ENCODE peak calls at places on chromosomes 4 and X, in four cellular contexts. X is GM12878, K is endothelial cell of umbilical vein, Q is heart left ventricle. J is an unnamed sample. For H3K4me1, the result is how much of the 10 kb centered on the place peaks cover.

GRCh38 chr4:142721187-142721586 is 124.9 kb downstream of the INPP4B start:
- DNase-seq in X (no peak), K (no peak), Q (no peak), J (no peak)

GRCh38 chr4:140851032-140851636 is 94.9 kb upstream of the TBC1D9 start:
- DNase-seq in X (peak), K (peak), Q (peak), J (no peak)

GRCh38 chr4:105215609-105216313 is 69.1 kb downstream of the TET2 start:
- DNase-seq in X (peak), K (no peak), Q (no peak), J (no peak)

GRCh38 chr4:172308078-172308477 is 494.9 kb downstream of the GALNTL6 start:
- DNase-seq in X (no peak), K (no peak), Q (no peak), J (no peak)

GRCh38 chr4:100290585-100290984 is 100.3 kb upstream of the DDIT4L start:
- DNase-seq in X (no peak), K (no peak), Q (no peak), J (no peak)

GRCh38 chr4:99462875-99463464 is 27.8 kb upstream of the ADH7 start:
- DNase-seq in X (peak), K (peak), Q (peak), J (no peak)

GRCh38 chr4:81882222-81882621 is 410.5 kb upstream of the RASGEF1B start:
- DNase-seq in X (no peak), K (no peak), Q (no peak), J (no peak)

GRCh38 chr4:168101026-168101425 is 8.7 kb downstream of the ANXA10 start:
- DNase-seq in X (no peak), K (peak), Q (no peak), J (no peak)

GRCh38 chr4:128393111-128393704 is 105.6 kb upstream of the PGRMC2 start:
- DNase-seq in X (no peak), K (peak), Q (no peak), J (no peak)

GRCh38 chrX:48897157-48897620 is 379 bp downstream of the TIMM17B start:
- DNase-seq in X (no peak), K (peak), Q (peak), J (peak)

GRCh38 chr4:24570172-24570571 is 14.2 kb downstream of the DHX15 start:
- DNase-seq in X (no peak), K (no peak), Q (no peak), J (no peak)

GRCh38 chr4:162056947-162057346 is 106.9 kb downstream of the FSTL5 start:
- DNase-seq in X (no peak), K (peak), Q (no peak), J (no peak)

GRCh38 chrX:9465380-9466114 is 689 bp downstream of the TBL1X start:
- DNase-seq in X (no peak), K (peak), Q (peak), J (no peak)

GRCh38 chrX:45046417-45046816 is 154.3 kb downstream of the DIPK2B start:
- DNase-seq in X (no peak), K (no peak), Q (no peak), J (no peak)

GRCh38 chr4:155207534-155208257 is 740 bp upstream of the NPY2R start:
- DNase-seq in X (no peak), K (peak), Q (no peak), J (no peak)

GRCh38 chrX:1400731-1401471 is 9.0 kb upstream of the SLC25A6 start:
- DNase-seq in X (no peak), K (no peak), Q (no peak), J (no peak)

GRCh38 chrX:13000311-13000811 is 25.5 kb downstream of the TMSB4X start:
- DNase-seq in X (peak), K (no peak), Q (no peak), J (no peak)

GRCh38 chrX:55167124-55167523 is 53.0 kb upstream of the PAGE5 start:
- DNase-seq in X (no peak), K (no peak), Q (no peak), J (no peak)

GRCh38 chr4:83677656-83678055 is 141.7 kb downstream of the GPAT3 start:
- DNase-seq in X (no peak), K (no peak), Q (no peak), J (no peak)

GRCh38 chr4:15729910-15730533 is 27.2 kb downstream of the BST1 start:
- DNase-seq in X (peak), K (peak), Q (no peak), J (no peak)

GRCh38 chr4:150140774-150141400 is 62.6 kb downstream of the DCLK2 start:
- DNase-seq in X (no peak), K (peak), Q (no peak), J (no peak)

GRCh38 chr4:186557486-186557885 is 2.1 kb upstream of the MTNR1A start:
- DNase-seq in X (no peak), K (no peak), Q (no peak), J (no peak)

GRCh38 chrX:155767101-155767878 is 113.9 kb upstream of the VAMP7 start:
- DNase-seq in X (peak), K (peak), Q (peak), J (no peak)

DNA sequence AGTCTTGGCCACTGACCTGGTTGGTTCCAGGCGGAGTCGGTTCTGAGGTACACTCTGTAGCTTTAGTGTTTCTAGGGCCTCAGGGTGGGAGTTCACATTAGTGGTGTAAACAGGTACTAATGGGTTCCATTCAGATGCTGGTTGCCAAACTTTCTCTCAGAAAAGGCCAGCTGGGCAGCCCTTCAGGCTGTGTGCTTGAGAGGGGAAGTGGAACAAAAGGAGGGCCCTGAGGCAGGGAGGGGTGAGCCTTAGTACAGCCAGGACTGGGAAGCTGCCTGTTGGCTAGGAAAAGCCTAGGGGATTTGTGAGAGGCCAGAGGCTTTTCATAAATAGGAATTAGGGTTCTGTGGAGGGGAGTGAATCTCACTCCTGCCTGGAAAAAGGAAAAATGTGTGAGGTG is 24.9 kb downstream of the NHSL2 start:
- DNase-seq in X (no peak), K (no peak), Q (no peak), J (peak)
- TF ChIP-seq CTCF in X (no peak), K (no peak), Q (no peak), J (no peak)

DNA sequence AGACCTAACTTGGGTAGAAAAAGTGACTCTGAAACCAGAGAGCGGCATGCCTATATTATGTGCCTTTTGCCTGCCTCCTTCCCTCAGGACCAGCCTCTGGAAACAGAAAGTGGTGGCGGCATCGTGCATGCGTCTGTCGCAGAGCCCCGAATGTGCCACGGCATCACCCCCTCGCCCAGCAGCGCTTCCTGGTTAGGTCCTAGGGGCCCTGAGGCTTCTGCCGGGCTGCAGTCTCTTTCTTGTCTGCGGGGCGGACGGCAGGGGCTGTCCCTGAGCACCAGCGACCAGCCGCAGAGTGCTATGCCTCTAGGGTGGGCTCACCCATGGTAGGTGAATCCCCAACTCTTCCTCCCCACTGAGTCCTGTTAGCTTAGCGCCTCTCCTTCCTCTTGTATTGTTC is 68.7 kb downstream of the VSIG4 start:
- DNase-seq in X (no peak), K (no peak), Q (no peak), J (no peak)
- H3K4me1 ChIP-seq in X (under half), K (under half), Q (under half), J (under half)

GRCh38 chrX:34580069-34580468 is 77.0 kb downstream of the TMEM47 start:
- DNase-seq in X (no peak), K (no peak), Q (no peak), J (no peak)

GRCh38 chrX:34578237-34578636 is 78.8 kb downstream of the TMEM47 start:
- DNase-seq in X (no peak), K (peak), Q (no peak), J (no peak)
- TF ChIP-seq CTCF in X (no peak), K (no peak), Q (peak), J (peak)

GRCh38 chr4:132991111-132991510 is 158.0 kb upstream of the PCDH10 start:
- DNase-seq in X (no peak), K (peak), Q (no peak), J (no peak)

GRCh38 chr4:132992686-132993085 is 156.4 kb upstream of the PCDH10 start:
- DNase-seq in X (no peak), K (peak), Q (no peak), J (no peak)
- H3K4me1 ChIP-seq in X (under half), K (under half), Q (under half), J (under half)

DNA sequence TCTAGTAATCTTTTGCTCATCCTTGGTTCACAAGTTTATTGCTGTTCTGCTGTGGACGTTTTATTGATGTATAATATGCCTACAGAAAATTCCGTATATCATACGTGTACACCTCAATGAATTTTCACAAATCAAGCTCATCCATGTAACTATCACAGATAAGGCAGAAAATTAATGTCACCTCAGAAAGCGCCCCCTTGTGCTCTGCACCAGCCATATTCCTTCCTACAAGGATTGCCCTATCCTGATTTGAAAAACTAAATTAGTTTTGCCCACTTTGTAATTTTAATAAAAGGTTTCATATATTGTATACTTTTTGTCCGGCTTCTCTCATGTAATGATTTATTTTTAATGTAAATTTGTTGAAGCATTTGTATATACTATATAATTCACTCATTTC is 390.8 kb downstream of the ADGRL3 start:
- DNase-seq in X (no peak), K (no peak), Q (no peak), J (no peak)
- TF ChIP-seq CTCF in X (no peak), K (no peak), Q (no peak), J (no peak)

GRCh38 chr4:73728091-73728741 is 12.2 kb upstream of the CXCL8 start:
- DNase-seq in X (no peak), K (peak), Q (no peak), J (no peak)
- H3K4me1 ChIP-seq in X (under half), K (half or more), Q (under half), J (under half)

GRCh38 chr4:39255266-39255665 is 72.9 kb downstream of the WDR19 start:
- DNase-seq in X (no peak), K (peak), Q (no peak), J (no peak)
- TF ChIP-seq CTCF in X (no peak), K (peak), Q (no peak), J (no peak)

GRCh38 chr4:76755756-76756155 is 142.2 kb downstream of the SOWAHB start:
- DNase-seq in X (no peak), K (no peak), Q (no peak), J (no peak)

GRCh38 chr4:76752911-76753494 is 144.9 kb downstream of the SOWAHB start:
- DNase-seq in X (no peak), K (peak), Q (no peak), J (no peak)

GRCh38 chr4:76751612-76752343 is 146.2 kb downstream of the SOWAHB start:
- DNase-seq in X (no peak), K (no peak), Q (no peak), J (no peak)

GRCh38 chr4:76754439-76754838 is 143.5 kb downstream of the SOWAHB start:
- DNase-seq in X (no peak), K (no peak), Q (no peak), J (no peak)

DNA sequence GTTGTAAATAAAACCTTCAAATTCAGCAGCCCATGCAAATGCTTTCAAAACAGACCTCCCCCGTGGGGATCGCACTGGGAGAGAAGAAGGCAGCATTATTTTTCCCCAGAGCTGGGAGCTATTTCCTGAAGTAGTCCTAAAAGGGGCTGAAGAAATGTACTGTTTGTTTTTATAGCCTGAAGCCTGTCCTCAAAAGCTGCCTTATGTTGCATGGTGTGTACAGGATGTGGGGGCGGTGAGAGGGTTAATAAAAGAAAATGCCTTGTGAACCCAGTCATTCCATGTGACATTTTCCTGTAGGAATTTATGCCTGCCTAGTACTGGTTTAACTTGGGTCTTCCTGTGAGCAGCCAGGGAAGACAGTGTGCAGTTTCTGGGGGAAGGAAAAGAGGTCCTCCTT is 144.1 kb downstream of the SOWAHB start:
- DNase-seq in X (no peak), K (peak), Q (no peak), J (no peak)
- H3K4me1 ChIP-seq in X (under half), K (under half), Q (under half), J (under half)